ENCODE peak calls at places on chromosomes 3 and 15, in eight cellular contexts. W is hepatocyte; V is uterus; E is left lung; M is stomach; U is CD8-positive, alpha-beta T cell; C is spleen; O is left ventricle myocardium inferior. J is an unnamed sample.

GRCh38 chr3:140931016-140931454 is 10.6 kb upstream of the SLC25A36 start:
- DNase-seq in C (no peak), M (no peak), V (no peak), W (no peak), O (no peak), U (no peak), E (no peak), J (no peak)

GRCh38 chr3:143274291-143274690 is 154.7 kb downstream of the CHST2 start:
- DNase-seq in E (no peak), O (no peak), U (no peak), V (no peak), W (no peak), C (no peak), M (no peak), J (no peak)

GRCh38 chr3:23859012-23859743 is 53.4 kb downstream of the UBE2E1 start:
- DNase-seq in W (no peak), M (no peak), E (no peak), V (no peak), O (no peak), U (no peak), C (no peak), J (no peak)

GRCh38 chr15:60916032-60916673 is 312.9 kb downstream of the RORA start:
- DNase-seq in E (no peak), V (no peak), U (no peak), O (no peak), W (no peak), M (no peak), C (no peak), J (no peak)

GRCh38 chr15:63287109-63287508 is 9.7 kb downstream of the APH1B start:
- DNase-seq in O (no peak), V (no peak), C (no peak), W (no peak), U (no peak), E (no peak), M (no peak), J (no peak)

GRCh38 chr3:36060950-36061349 is 319.4 kb upstream of the STAC start:
- DNase-seq in E (no peak), U (no peak), V (no peak), M (no peak), W (no peak), C (no peak), O (no peak), J (no peak)

GRCh38 chr3:182165234-182165633 is 453.5 kb downstream of the SOX2 start:
- DNase-seq in W (peak), U (no peak), E (peak), M (peak), V (no peak), O (no peak), C (no peak), J (peak)

GRCh38 chr15:48945386-48945785 is 18.3 kb downstream of the SHC4 start:
- DNase-seq in M (no peak), E (no peak), C (no peak), W (no peak), U (no peak), V (no peak), O (no peak), J (no peak)

GRCh38 chr3:32443471-32443870 is 51.8 kb downstream of the CMTM7 start:
- DNase-seq in M (no peak), W (no peak), O (no peak), V (no peak), U (no peak), E (no peak), C (no peak), J (no peak)

GRCh38 chr15:66999046-66999557 is 66.3 kb upstream of the SMAD3 start:
- DNase-seq in C (no peak), E (no peak), V (no peak), M (no peak), O (no peak), W (no peak), U (no peak), J (no peak)

GRCh38 chr15:76340198-76340801 is 3.7 kb downstream of the ISL2 start:
- DNase-seq in W (peak), V (no peak), E (no peak), M (no peak), O (no peak), U (no peak), C (peak), J (peak)

GRCh38 chr3:116264546-116265174 is 180.6 kb downstream of the LSAMP start:
- DNase-seq in E (no peak), M (no peak), W (no peak), V (no peak), C (no peak), U (no peak), O (no peak), J (no peak)

GRCh38 chr15:69337133-69337532 is 38.4 kb downstream of the PAQR5 start:
- DNase-seq in O (no peak), M (no peak), E (no peak), U (no peak), V (no peak), C (no peak), W (no peak), J (no peak)

GRCh38 chr15:41482070-41482469 is 11.6 kb upstream of the ITPKA start:
- DNase-seq in C (no peak), O (no peak), V (no peak), W (no peak), M (peak), E (no peak), U (no peak), J (no peak)

GRCh38 chr3:195075199-195075940 is 195.6 kb downstream of the XXYLT1 start:
- DNase-seq in O (peak), V (no peak), C (peak), W (no peak), E (peak), M (no peak), U (no peak), J (peak)

GRCh38 chr15:59296181-59296617 is 76.5 kb downstream of the MYO1E start:
- DNase-seq in U (no peak), O (no peak), V (no peak), E (no peak), M (no peak), C (no peak), W (no peak), J (no peak)

GRCh38 chr3:188931531-188931930 is 240.2 kb upstream of the TPRG1 start:
- DNase-seq in C (no peak), E (no peak), U (no peak), O (no peak), W (no peak), M (no peak), V (no peak), J (no peak)

GRCh38 chr3:10011644-10012043 is 14.6 kb upstream of the FANCD2 start:
- DNase-seq in E (no peak), O (no peak), U (no peak), V (no peak), M (no peak), C (no peak), W (no peak), J (no peak)

GRCh38 chr15:62958528-62958927 is 84.0 kb upstream of the TPM1 start:
- DNase-seq in W (no peak), M (peak), C (no peak), E (no peak), V (no peak), O (peak), U (no peak), J (no peak)

GRCh38 chr3:107619549-107619948 is 96.8 kb downstream of the BBX start:
- DNase-seq in O (no peak), U (no peak), W (no peak), V (no peak), M (no peak), E (no peak), C (no peak), J (no peak)

GRCh38 chr15:53310709-53311108 is 448.8 kb downstream of the WDR72 start:
- DNase-seq in E (no peak), O (no peak), V (no peak), U (no peak), M (no peak), W (no peak), C (no peak), J (no peak)
- H3K27ac ChIP-seq in E (no peak), O (no peak), V (no peak), U (no peak), M (no peak), W (no peak), C (no peak), J (no peak)

DNA sequence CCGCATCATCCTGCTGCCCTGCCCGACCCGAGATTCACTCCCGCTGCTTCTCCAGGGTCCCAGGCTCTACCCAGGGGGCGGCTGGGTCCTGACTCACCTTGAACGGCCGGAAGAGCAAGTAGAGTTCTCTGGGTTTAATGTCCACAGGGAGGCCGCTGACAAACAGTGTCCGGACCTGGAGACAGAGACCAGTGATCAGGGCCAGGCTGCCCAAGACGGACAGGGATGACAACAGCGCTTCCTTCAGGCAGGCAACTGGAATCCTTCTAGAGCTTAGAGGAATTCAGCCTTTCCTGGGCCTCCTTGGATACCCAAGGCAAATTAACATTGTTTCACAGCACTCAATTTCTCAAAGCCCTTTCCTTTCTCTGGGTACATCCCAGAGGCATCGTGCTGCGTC is 23.9 kb downstream of the RBPMS2 start:
- DNase-seq in M (no peak), C (no peak), E (no peak), W (no peak), O (no peak), V (no peak), U (no peak), J (no peak)
- TF ChIP-seq CTCF in M (no peak), C (no peak), E (no peak), W (no peak), O (no peak), V (no peak), U (no peak), J (no peak)

DNA sequence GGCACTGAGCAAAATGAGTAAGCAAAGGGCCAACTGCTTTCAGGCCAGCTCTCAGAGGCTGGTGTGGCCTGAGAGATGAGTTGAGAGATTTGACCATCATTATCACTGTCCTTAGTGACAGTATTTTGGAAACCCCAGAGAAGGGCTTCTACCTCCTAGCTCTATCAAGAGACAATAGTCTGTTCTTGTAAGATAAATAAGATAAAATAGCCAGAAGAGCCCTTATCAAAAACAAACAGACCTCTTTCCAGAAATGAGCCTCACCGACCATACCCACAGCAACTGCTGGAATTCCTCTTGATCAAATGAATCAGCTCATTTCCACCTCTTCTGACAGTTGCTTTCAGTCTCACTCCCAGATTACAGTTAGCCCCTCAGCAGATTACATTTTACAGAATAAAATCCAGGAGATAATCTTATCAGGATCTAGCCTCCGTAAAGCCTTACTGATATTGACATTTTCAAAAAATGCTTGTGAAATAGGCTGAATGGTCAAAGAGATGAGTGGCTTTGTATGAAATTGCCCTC is 4.5 kb downstream of the HDC start:
- DNase-seq in C (no peak), O (no peak), U (no peak), E (no peak), W (no peak), V (no peak), M (no peak), J (no peak)
- H3K27ac ChIP-seq in C (no peak), O (no peak), U (no peak), E (no peak), W (no peak), V (no peak), M (no peak), J (no peak)

GRCh38 chr3:38343797-38344594 is 2.6 kb upstream of the XYLB start:
- DNase-seq in C (no peak), E (no peak), O (no peak), U (no peak), M (no peak), W (no peak), V (no peak), J (no peak)
- TF ChIP-seq CTCF in C (no peak), E (no peak), O (no peak), U (no peak), M (no peak), W (no peak), V (no peak), J (no peak)

DNA sequence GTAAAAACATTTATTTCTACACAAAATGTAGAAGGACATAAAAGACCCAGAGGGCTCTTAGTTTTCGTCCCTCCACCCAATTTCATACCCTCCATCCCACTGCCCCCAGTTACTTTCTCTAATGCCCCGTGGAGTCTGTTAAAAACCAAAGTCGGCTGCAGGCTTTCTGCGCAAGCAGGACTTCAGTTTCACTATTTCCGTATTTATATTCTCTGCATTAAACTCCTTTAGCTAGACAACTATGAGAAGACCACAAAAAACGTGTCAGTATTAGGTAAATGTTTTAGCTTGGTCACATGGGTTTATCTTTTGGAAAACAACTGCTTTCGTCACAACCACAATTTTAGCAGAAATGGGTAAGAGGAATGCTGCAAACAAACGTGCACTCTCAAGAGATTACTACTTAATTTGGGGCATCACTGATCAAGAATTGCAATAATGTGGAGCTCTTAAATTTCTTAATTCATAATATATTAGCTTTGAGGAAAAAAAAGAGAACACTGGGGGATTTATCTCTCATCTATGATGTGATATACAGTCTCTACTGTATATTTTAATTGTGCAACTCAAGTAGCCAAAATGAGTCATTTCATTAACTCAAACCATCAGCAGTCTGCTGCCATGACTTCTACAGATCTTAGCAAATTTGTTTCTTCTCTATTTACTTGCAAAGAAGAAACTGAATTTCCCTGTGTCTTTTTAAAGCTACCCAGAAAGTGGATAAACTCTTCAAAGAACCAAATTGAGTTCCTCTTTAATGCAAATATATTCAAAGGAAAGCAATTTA is 740 bp upstream of the NSMCE3 start:
- DNase-seq in V (no peak), W (no peak), U (peak), C (no peak), M (no peak), O (no peak), E (no peak), J (no peak)
- H3K27ac ChIP-seq in V (peak), W (peak), U (peak), C (peak), M (peak), O (peak), E (peak), J (peak)

GRCh38 chr15:31365032-31365654 is 38.5 kb downstream of the KLF13 start:
- DNase-seq in O (peak), C (peak), E (no peak), V (no peak), U (no peak), M (no peak), W (no peak), J (no peak)

GRCh38 chr15:31367021-31367729 is 40.5 kb downstream of the KLF13 start:
- DNase-seq in C (peak), E (no peak), V (no peak), U (no peak), W (no peak), M (no peak), O (peak), J (peak)

GRCh38 chr15:31364301-31365031 is 37.8 kb downstream of the KLF13 start:
- DNase-seq in W (no peak), O (peak), V (no peak), C (peak), M (no peak), E (no peak), U (no peak), J (no peak)

GRCh38 chr15:31366169-31366734 is 39.6 kb downstream of the KLF13 start:
- DNase-seq in M (no peak), O (peak), W (no peak), E (no peak), C (peak), V (peak), U (no peak), J (peak)

GRCh38 chr15:31365655-31366127 is 39.1 kb downstream of the KLF13 start:
- DNase-seq in V (peak), E (peak), U (peak), C (peak), W (peak), O (peak), M (peak), J (peak)
- TF ChIP-seq CTCF in V (peak), E (peak), U (peak), C (peak), W (peak), O (peak), M (peak), J (peak)

DNA sequence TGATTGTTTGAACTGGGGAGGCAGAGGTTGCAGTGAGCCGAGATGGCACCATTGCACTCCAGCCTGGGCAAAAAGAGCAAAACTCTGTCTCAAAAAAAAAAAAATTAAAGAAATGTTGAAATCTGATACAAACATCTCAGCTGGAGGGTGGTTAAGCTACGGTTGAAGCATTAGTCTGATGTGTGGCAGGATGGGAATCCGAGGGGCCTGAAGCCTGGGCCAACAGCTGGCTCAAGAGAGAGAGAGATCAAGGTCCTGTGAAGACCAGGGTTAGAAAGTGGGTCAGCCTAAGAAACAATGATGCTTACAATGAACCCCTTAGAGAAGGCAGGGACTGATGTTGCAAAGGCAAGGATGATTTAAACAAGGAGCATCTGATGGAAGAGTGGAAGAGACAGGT is 69.8 kb downstream of the CD200R1L start:
- DNase-seq in U (no peak), O (no peak), M (no peak), V (no peak), E (no peak), C (no peak), W (no peak), J (no peak)
- H3K27ac ChIP-seq in U (no peak), O (peak), M (no peak), V (no peak), E (no peak), C (no peak), W (no peak), J (no peak)

J was measured in lower lobe of right lung.